ENCODE peak calls at places on chromosomes 7 and 10, in five cellular contexts. D, K, P, B and I are unnamed samples. For H3K4me1 and H3K27me3, the result is how much of the 10 kb centered on the place peaks cover.

GRCh38 chr7:35784332-35784731 is 16.5 kb upstream of the SEPTIN7 start:
- DNase-seq in B (no peak), D (no peak), K (no peak), P (no peak), I (no peak)

GRCh38 chr10:44986670-44987069 is 8.1 kb upstream of the DEPP1 start:
- DNase-seq in B (no peak), K (no peak), P (no peak), D (no peak), I (no peak)

GRCh38 chr7:23909426-23909825 is 199.4 kb downstream of the STK31 start:
- DNase-seq in D (no peak), P (no peak), B (no peak), K (no peak), I (no peak)

GRCh38 chr10:60207894-60208293 is 181.8 kb downstream of the ANK3 start:
- DNase-seq in B (no peak), D (no peak), P (no peak), K (no peak), I (no peak)

GRCh38 chr7:86445285-86445684 is 198.4 kb upstream of the GRM3 start:
- DNase-seq in B (no peak), K (no peak), P (no peak), D (no peak), I (no peak)

GRCh38 chr7:101550641-101551531 is 78.2 kb downstream of the MYL10 start:
- DNase-seq in P (no peak), K (peak), B (peak), D (no peak), I (no peak)

GRCh38 chr7:46229409-46229808 is 308.3 kb upstream of the IGFBP3 start:
- DNase-seq in K (no peak), D (no peak), P (no peak), B (no peak), I (no peak)

GRCh38 chr7:151397026-151397425 is 12.8 kb downstream of the WDR86 start:
- DNase-seq in P (no peak), D (no peak), K (no peak), B (no peak), I (no peak)

GRCh38 chr10:69919250-69919649 is 117.5 kb downstream of the COL13A1 start:
- DNase-seq in B (no peak), K (no peak), P (no peak), D (no peak), I (no peak)

GRCh38 chr7:92835851-92836488 is 403 bp downstream of the CDK6 start:
- DNase-seq in B (peak), K (peak), D (peak), P (peak), I (peak)

GRCh38 chr7:134695321-134695860 is 48.7 kb downstream of the BPGM start:
- DNase-seq in D (no peak), P (no peak), B (no peak), K (no peak), I (no peak)

GRCh38 chr10:48801026-48801425 is 116.4 kb downstream of the WDFY4 start:
- DNase-seq in K (no peak), P (no peak), D (no peak), B (no peak), I (no peak)

GRCh38 chr10:124649209-124649608 is 95.0 kb downstream of the FAM53B start:
- DNase-seq in D (peak), P (no peak), B (no peak), K (no peak), I (no peak)

GRCh38 chr10:124447741-124448466 is 1.9 kb downstream of the NKX1-2 start:
- DNase-seq in P (no peak), B (peak), K (no peak), D (peak), I (no peak)

GRCh38 chr7:47291461-47292051 is 290.4 kb downstream of the TNS3 start:
- DNase-seq in K (no peak), P (no peak), D (no peak), B (no peak), I (no peak)

GRCh38 chr10:83725567-83725966 is 413.7 kb upstream of the GHITM start:
- DNase-seq in B (no peak), P (no peak), K (no peak), D (no peak), I (no peak)

GRCh38 chr10:132019366-132019765 is 37.6 kb upstream of the BNIP3 start:
- DNase-seq in P (no peak), B (no peak), K (no peak), D (no peak), I (no peak)
- H3K4me3 ChIP-seq in P (no peak), B (no peak), K (no peak), D (no peak), I (no peak)

DNA sequence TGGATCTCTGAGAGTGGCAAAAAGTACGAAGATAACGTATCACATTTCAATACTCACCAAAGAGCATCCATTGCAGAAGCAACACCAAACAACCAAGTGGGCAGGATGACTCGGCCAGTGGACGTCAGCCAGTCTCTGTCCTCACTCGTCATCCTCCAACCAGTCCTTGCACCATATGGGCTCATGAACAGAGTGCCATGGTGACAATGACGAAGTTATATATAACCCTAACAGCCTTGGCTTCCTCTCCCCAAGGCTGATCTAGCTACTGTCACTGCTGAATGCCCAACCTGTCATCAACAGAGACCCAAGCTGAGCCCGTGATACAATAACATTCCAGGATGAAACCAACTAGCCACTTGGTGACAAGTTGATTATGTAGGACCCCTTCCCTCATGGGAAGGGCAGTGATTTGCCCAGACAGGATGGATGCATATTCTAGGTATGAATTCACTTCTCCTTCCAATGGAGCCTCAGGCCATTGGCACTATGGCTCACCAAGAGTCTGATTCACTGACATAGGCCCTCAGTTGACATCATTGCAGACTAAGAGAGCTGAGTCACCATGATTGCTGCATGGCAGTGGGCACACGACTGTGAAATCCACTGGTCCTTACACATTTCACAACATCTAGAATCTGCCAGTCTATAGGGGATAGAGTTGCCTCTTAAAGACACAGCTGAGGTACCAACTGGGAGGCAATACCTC is 26.3 kb upstream of the PPIF start:
- DNase-seq in P (no peak), K (no peak), D (peak), B (no peak), I (no peak)
- H3K4me1 ChIP-seq in P (under half), K (under half), D (under half), B (under half), I (half or more)

GRCh38 chr10:128307819-128308218 is 181.6 kb upstream of the MKI67 start:
- DNase-seq in D (no peak), B (no peak), K (no peak), P (no peak), I (no peak)

GRCh38 chr10:128304271-128304670 is 178.0 kb upstream of the MKI67 start:
- DNase-seq in B (no peak), D (no peak), P (no peak), K (no peak), I (no peak)

GRCh38 chr10:128310966-128311658 is 184.9 kb upstream of the MKI67 start:
- DNase-seq in B (no peak), P (no peak), D (no peak), K (no peak), I (no peak)

GRCh38 chr10:128306966-128307365 is 180.7 kb upstream of the MKI67 start:
- DNase-seq in B (no peak), K (no peak), P (no peak), D (no peak), I (no peak)

GRCh38 chr10:128305601-128306345 is 179.6 kb upstream of the MKI67 start:
- DNase-seq in P (no peak), K (no peak), D (no peak), B (no peak), I (no peak)
- H3K27me3 ChIP-seq in P (under half), K (under half), D (under half), B (under half), I (under half)

DNA sequence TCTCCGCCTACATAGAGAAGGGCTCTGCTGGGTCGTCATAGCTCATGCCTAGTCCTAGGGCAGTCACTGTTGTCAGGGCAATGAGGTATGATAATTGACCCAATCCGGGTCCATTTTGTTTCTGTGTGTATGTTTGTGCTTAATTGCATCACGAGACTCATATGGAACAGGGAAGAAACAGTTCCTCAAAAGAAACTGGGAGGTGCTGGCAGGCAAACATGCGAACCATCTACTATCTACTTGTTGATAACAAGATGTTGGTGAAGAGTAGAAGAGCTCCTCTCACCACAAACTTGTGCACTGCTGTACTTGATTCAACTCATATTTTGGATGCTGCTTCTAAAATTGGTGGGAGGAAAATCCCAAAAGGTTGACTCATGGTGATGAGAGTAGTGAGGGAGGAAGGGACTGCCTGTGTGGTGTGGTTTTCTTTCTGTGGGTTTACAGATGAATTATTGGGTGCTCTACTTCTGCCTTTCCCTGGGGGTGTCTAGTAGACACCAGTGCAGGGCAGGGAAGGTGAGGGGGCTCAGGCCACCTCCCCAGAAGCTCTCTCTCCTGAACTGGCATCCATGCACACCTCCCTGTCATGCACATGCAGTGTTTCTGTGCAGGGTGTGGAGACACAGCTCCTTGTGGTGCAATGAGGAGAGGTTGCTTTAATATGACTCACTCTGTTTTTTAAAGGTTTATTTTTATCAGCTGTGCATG is 29.4 kb downstream of the LSMEM1 start:
- DNase-seq in D (peak), P (no peak), K (no peak), B (no peak), I (no peak)
- H3K4me3 ChIP-seq in D (no peak), P (no peak), K (no peak), B (no peak), I (no peak)

DNA sequence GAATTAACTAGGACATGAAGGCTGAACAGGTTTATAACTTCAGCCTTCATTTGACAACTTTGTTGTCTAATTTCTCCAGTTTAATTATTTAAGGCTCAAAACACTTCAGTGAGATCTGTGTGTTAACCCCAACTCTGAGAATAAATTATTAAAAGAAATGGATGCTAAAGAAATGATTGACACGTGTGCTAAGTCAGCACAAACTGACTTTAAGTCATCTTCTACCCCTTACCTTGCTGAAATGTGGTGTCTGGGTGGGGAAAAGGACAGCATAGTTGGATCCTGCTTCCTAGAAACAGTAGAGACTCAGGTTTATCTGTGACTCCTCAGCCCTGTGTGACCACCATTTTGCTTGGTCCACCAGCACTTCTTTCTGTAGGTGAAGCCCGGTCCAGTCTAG is 324.8 kb upstream of the NPSR1 start:
- DNase-seq in D (no peak), P (no peak), K (no peak), B (no peak), I (no peak)
- H3K4me1 ChIP-seq in D (under half), P (under half), K (under half), B (under half), I (under half)

GRCh38 chr7:157439761-157440160 is 103.0 kb downstream of the DNAJB6 start:
- DNase-seq in K (no peak), P (no peak), B (no peak), D (no peak), I (no peak)
- H3K27me3 ChIP-seq in K (under half), P (under half), B (under half), D (under half), I (under half)

GRCh38 chr10:71397340-71398212 is 856 bp downstream of the CDH23 start:
- DNase-seq in D (no peak), K (peak), P (peak), B (no peak), I (no peak)
- H3K4me3 ChIP-seq in D (no peak), K (peak), P (peak), B (peak), I (no peak)

DNA sequence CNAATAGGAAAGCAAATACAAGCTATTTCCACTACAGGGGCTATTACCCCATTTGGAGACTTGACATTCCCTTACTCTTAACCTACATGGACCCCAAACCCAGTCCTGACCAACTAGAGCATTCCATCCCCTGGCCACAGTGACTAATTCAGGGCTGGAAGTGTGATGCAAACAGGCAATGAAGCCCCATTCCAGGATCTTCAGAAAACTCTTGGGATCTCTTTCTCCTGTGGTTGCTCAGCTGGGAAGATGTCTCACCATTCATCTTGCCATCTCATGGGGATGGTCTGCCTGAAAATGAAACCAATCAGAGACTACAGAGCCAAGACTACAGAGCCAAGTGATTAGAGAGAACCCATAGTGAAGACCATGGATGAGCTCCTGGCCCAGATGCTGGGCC is 206.2 kb downstream of the ZNF365 start:
- DNase-seq in P (no peak), D (no peak), K (no peak), B (no peak), I (no peak)
- H3K4me1 ChIP-seq in P (under half), D (under half), K (under half), B (under half), I (under half)

DNA sequence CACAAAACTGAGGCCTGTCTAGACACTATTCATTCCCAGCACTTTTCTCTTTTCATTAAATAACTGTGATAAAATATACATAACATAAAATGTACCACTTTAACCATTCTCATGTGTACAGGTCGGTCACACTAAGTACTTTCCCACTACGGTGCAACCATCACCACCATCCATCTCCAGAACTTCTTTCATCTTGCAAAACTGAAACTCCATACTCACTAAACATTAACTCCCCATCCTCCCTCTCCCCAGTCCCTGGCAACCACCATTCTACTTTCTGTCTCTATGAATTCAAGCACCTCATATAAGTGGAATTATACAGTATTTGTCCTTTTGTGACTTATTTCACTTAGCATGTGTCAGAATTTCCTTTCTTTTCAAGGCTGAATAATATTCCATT is 53.0 kb downstream of the ARHGAP12 start:
- DNase-seq in D (no peak), B (no peak), K (no peak), P (no peak), I (no peak)
- H3K27me3 ChIP-seq in D (under half), B (under half), K (under half), P (under half), I (under half)

DNA sequence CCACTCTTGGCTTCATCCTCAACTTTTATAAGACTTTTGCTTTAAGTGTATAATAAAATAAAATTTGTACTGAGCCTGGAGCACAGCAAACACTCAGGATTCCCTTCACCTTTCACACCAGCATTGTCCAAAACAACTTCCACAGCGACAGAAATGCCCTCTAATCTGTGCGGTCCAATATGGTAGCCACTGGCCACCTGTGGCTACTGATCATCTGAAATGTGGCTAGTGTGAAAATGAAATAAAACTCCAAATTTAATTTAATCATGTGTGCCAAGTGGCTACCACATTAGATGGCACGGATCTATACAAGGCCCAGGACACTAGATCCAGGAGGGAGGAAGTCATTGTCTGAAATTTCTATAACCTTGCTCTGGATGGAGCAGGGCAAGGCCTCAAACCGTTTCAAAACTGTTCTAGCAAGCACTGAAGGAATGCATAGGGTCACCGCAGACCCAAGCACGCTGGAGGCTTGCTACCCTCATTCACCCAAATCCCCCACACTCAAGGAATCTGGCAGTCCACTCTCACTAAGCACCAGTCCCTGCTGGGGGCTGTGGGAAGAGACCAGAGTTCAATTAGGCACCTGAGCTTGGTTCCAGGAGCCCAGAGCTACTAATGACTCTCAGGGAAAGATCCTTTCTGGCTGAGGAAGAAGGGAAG is 6.3 kb upstream of the MYO1G start:
- DNase-seq in D (no peak), P (no peak), K (no peak), B (no peak), I (no peak)
- H3K4me3 ChIP-seq in D (peak), P (peak), K (peak), B (no peak), I (peak)